ENCODE peak calls at places on chromosomes 16 and 17, in four cellular contexts. P, Z, U and A are unnamed samples.

GRCh38 chr17:68383443-68384321 is 73.6 kb downstream of the WIPI1 start:
- DNase-seq in P (peak; percentile 94), Z (peak; percentile 73), U (peak; percentile 81), A (no peak)

GRCh38 chr16:931651-932500 is 38.9 kb downstream of the LMF1 start:
- DNase-seq in P (no peak), Z (no peak), U (no peak), A (no peak)

GRCh38 chr17:49894761-49895160 is 46.9 kb upstream of the TAC4 start:
- DNase-seq in P (no peak), Z (no peak), U (peak; percentile 89), A (no peak)

GRCh38 chr16:87463722-87464690 is 28.8 kb downstream of the ZCCHC14 start:
- DNase-seq in P (peak; percentile 89), Z (peak; percentile 71), U (no peak), A (no peak)

GRCh38 chr16:67943619-67944503 is at the start of gene LCAT:
- DNase-seq in P (no peak), Z (no peak), U (no peak), A (no peak)

GRCh38 chr17:49552070-49552751 is 23.5 kb upstream of the NXPH3 start:
- DNase-seq in P (peak; percentile 19), Z (no peak), U (peak; percentile 86), A (no peak)

GRCh38 chr17:21510686-21511367 is 134.7 kb downstream of the KCNJ12 start:
- DNase-seq in P (peak; percentile 13), Z (no peak), U (peak; percentile 62), A (no peak)

GRCh38 chr17:82495844-82496528 is 23.5 kb upstream of the FOXK2 start:
- DNase-seq in P (no peak), Z (no peak), U (no peak), A (no peak)

GRCh38 chr16:49776085-49776501 is 79.8 kb downstream of the ZNF423 start:
- DNase-seq in P (no peak), Z (no peak), U (no peak), A (no peak)

GRCh38 chr16:56263711-56264608 is 72.7 kb downstream of the GNAO1 start:
- DNase-seq in P (no peak), Z (no peak), U (peak; percentile 73), A (no peak)

GRCh38 chr16:51317575-51317974 is 166.5 kb upstream of the SALL1 start:
- DNase-seq in P (no peak), Z (no peak), U (no peak), A (no peak)

GRCh38 chr17:15291674-15292361 is 26.7 kb upstream of the PMP22 start:
- DNase-seq in P (peak; percentile 45), Z (peak; percentile 31), U (no peak), A (no peak)

GRCh38 chr17:80622170-80622466 is 77.5 kb downstream of the RPTOR start:
- DNase-seq in P (no peak), Z (no peak), U (no peak), A (no peak)

GRCh38 chr16:84738255-84739038 is 38.6 kb downstream of the USP10 start:
- DNase-seq in P (peak; percentile 69), Z (peak; percentile 73), U (peak; percentile 94), A (peak; percentile 77)

GRCh38 chr17:56808503-56808902 is 25.2 kb downstream of the C17orf67 start:
- DNase-seq in P (no peak), Z (no peak), U (no peak), A (no peak)

GRCh38 chr16:57993452-57993851 is 7.0 kb downstream of the ZNF319 start:
- DNase-seq in P (no peak), Z (no peak), U (no peak), A (no peak)

GRCh38 chr16:56329887-56330286 is 95.5 kb downstream of the AMFR start:
- DNase-seq in P (no peak), Z (no peak), U (no peak), A (no peak)

GRCh38 chr16:84840687-84841627 is 21.2 kb downstream of the CRISPLD2 start:
- DNase-seq in P (no peak), Z (no peak), U (no peak), A (no peak)

GRCh38 chr17:80751070-80751459 is 206.4 kb downstream of the RPTOR start:
- DNase-seq in P (no peak), Z (peak; percentile 67), U (no peak), A (no peak)

GRCh38 chr17:83079340-83079747 is at the start of gene METRNL:
- DNase-seq in P (peak; percentile 61), Z (peak; percentile 98), U (peak; percentile 95), A (peak; percentile 64)

GRCh38 chr17:49545811-49546545 is 29.7 kb upstream of the NXPH3 start:
- DNase-seq in P (no peak), Z (no peak), U (peak; percentile 72), A (no peak)